ENCODE peak calls at places on chromosomes 13 and 19, in eight cellular contexts. A is H4; V is hepatic stellate cell; B is activated T-helper 9 cell treated with anti-CD3 and anti-CD28 coated beads, Interleukin-2, amount 50 U/mL, for 16 hours; S is CD8-positive, alpha-beta memory T cell; U is fibroblast of the conjunctiva; Y is NCI-H446 treated with DMSO at 0.1 percent for 48 hours; E is EH. N is an unnamed sample.
A peak's percentile ranks its signal among the peaks of the same experiment; 100 is the strongest.

GRCh38 chr13:112346173-112346898 is 29.8 kb upstream of the SPACA7 start:
- DNase-seq in Y (no peak), B (no peak), A (no peak), E (no peak), V (no peak), S (no peak), U (no peak), N (peak; percentile 12)

GRCh38 chr19:12794196-12794921 is 3.1 kb downstream of the JUNB start:
- DNase-seq in E (no peak), A (no peak), U (no peak), S (peak; percentile 54), V (no peak), Y (no peak), B (no peak), N (no peak)

GRCh38 chr13:51260154-51260553 is 38.0 kb downstream of the FAM124A start:
- DNase-seq in U (no peak), E (no peak), S (no peak), B (no peak), Y (no peak), A (no peak), V (no peak), N (no peak)

GRCh38 chr13:80157261-80157942 is 183.5 kb downstream of the SPRY2 start:
- DNase-seq in A (no peak), Y (no peak), U (no peak), V (peak; percentile 16), S (no peak), B (no peak), E (peak; percentile 43), N (no peak)

GRCh38 chr19:4130635-4131438 is 6.9 kb upstream of the MAP2K2 start:
- DNase-seq in U (peak; percentile 26), Y (no peak), S (no peak), V (peak; percentile 60), A (peak; percentile 66), B (no peak), E (peak; percentile 85), N (peak; percentile 23)

GRCh38 chr13:37755349-37755748 is 114.2 kb downstream of the TRPC4 start:
- DNase-seq in Y (no peak), B (no peak), S (no peak), E (no peak), V (no peak), A (no peak), U (no peak), N (no peak)

GRCh38 chr19:40262422-40262821 is 22.7 kb downstream of the AKT2 start:
- DNase-seq in E (no peak), U (no peak), V (no peak), S (no peak), B (no peak), A (no peak), Y (no peak), N (no peak)

GRCh38 chr13:60099631-60100420 is 63.9 kb downstream of the DIAPH3 start:
- DNase-seq in U (no peak), B (no peak), Y (no peak), E (no peak), A (no peak), S (no peak), V (no peak), N (no peak)

GRCh38 chr13:27541386-27541785 is 78.9 kb downstream of the LNX2 start:
- DNase-seq in V (no peak), U (no peak), E (peak; percentile 68), S (no peak), Y (no peak), B (no peak), A (no peak), N (no peak)

GRCh38 chr13:99442273-99442895 is 58.9 kb upstream of the TM9SF2 start:
- DNase-seq in V (peak; percentile 36), B (no peak), A (peak; percentile 16), Y (peak; percentile 1), E (peak; percentile 60), S (peak; percentile 62), U (peak; percentile 28), N (peak; percentile 70)

GRCh38 chr13:113920606-113921306 is 53.1 kb downstream of the C13orf46 start:
- DNase-seq in V (no peak), U (no peak), B (no peak), S (no peak), Y (no peak), A (no peak), E (no peak), N (no peak)

GRCh38 chr19:6073858-6074708 is 36.2 kb downstream of the RFX2 start:
- DNase-seq in Y (no peak), B (no peak), V (no peak), E (no peak), A (no peak), U (no peak), S (no peak), N (no peak)

GRCh38 chr13:45269204-45269603 is 68.4 kb upstream of the KCTD4 start:
- DNase-seq in B (no peak), S (no peak), V (no peak), Y (no peak), A (peak; percentile 79), E (peak; percentile 61), U (no peak), N (no peak)

N was measured in HAP-1.